ENCODE peak calls at places on chromosomes 1 and 21, in six cellular contexts. One of them, this sample, is unnamed.

GRCh38 chr1:178538192-178538916 is 25.4 kb downstream of the TEX35 start:
- DNase-seq in kidney: no peak
- DNase-seq in tibial nerve: no peak
- DNase-seq in astrocyte: peak
- DNase-seq in SJSA1: peak
- DNase-seq in upper lobe of right lung: no peak
- DNase-seq in this sample: no peak

GRCh38 chr1:17119744-17120482 is 662 bp upstream of the PADI2 start:
- DNase-seq in astrocyte: no peak
- DNase-seq in SJSA1: no peak
- DNase-seq in kidney: no peak
- DNase-seq in tibial nerve: no peak
- DNase-seq in upper lobe of right lung: peak
- DNase-seq in this sample: no peak

GRCh38 chr1:36890776-36891175 is 143.5 kb downstream of the GRIK3 start:
- DNase-seq in tibial nerve: peak
- DNase-seq in SJSA1: no peak
- DNase-seq in astrocyte: no peak
- DNase-seq in kidney: no peak
- DNase-seq in upper lobe of right lung: no peak
- DNase-seq in this sample: no peak

GRCh38 chr1:19644761-19645543 is 841 bp downstream of the NBL1 start:
- DNase-seq in SJSA1: no peak
- DNase-seq in astrocyte: no peak
- DNase-seq in tibial nerve: no peak
- DNase-seq in kidney: peak
- DNase-seq in upper lobe of right lung: no peak
- DNase-seq in this sample: no peak

GRCh38 chr1:2415801-2416208 is 3.4 kb upstream of the PEX10 start:
- DNase-seq in kidney: no peak
- DNase-seq in astrocyte: no peak
- DNase-seq in tibial nerve: no peak
- DNase-seq in SJSA1: no peak
- DNase-seq in upper lobe of right lung: no peak
- DNase-seq in this sample: no peak

GRCh38 chr21:44972301-44972814 is 32.5 kb downstream of the SLX9 start:
- DNase-seq in SJSA1: no peak
- DNase-seq in astrocyte: no peak
- DNase-seq in upper lobe of right lung: no peak
- DNase-seq in kidney: peak
- DNase-seq in tibial nerve: no peak
- DNase-seq in this sample: no peak

GRCh38 chr1:154179951-154180687 is 11.8 kb downstream of the TPM3 start:
- DNase-seq in kidney: no peak
- DNase-seq in astrocyte: no peak
- DNase-seq in upper lobe of right lung: no peak
- DNase-seq in SJSA1: no peak
- DNase-seq in tibial nerve: no peak
- DNase-seq in this sample: no peak

GRCh38 chr21:14766241-14766640 is 220.1 kb upstream of the SAMSN1 start:
- DNase-seq in astrocyte: no peak
- DNase-seq in kidney: peak
- DNase-seq in upper lobe of right lung: no peak
- DNase-seq in SJSA1: no peak
- DNase-seq in tibial nerve: no peak
- DNase-seq in this sample: no peak

GRCh38 chr1:64877598-64877997 is 88.8 kb downstream of the JAK1 start:
- DNase-seq in astrocyte: no peak
- DNase-seq in SJSA1: no peak
- DNase-seq in upper lobe of right lung: no peak
- DNase-seq in kidney: no peak
- DNase-seq in tibial nerve: no peak
- DNase-seq in this sample: no peak

GRCh38 chr1:15737324-15738319 is 1.6 kb downstream of the SLC25A34 start:
- DNase-seq in kidney: no peak
- DNase-seq in upper lobe of right lung: no peak
- DNase-seq in astrocyte: no peak
- DNase-seq in SJSA1: no peak
- DNase-seq in tibial nerve: no peak
- DNase-seq in this sample: no peak
- H3K27ac ChIP-seq in kidney: no peak
- H3K27ac ChIP-seq in upper lobe of right lung: no peak
- H3K27ac ChIP-seq in astrocyte: no peak
- H3K27ac ChIP-seq in SJSA1: no peak
- H3K27ac ChIP-seq in tibial nerve: peak
- H3K27ac ChIP-seq in this sample: no peak

DNA sequence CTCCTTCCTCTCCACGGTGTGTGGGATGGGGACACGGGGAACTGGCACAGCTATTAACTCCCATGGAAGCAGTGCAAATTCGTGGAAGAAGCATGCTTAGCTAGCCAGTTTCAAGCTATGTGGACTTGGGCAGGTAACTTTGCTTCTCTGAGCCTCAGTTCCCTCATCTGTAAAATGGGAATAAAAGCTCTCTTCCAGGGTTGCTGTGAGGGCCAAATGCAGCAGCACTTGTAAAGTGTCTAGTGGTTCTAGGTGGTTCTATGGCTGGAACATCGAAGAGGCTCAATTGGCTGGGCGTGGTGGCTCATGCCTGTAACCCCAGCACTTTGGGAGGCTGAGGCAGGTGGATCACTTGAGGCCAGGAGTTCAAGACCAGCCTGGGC is 43.3 kb downstream of the DHRS3 start:
- DNase-seq in astrocyte: no peak
- DNase-seq in SJSA1: no peak
- DNase-seq in upper lobe of right lung: no peak
- DNase-seq in tibial nerve: no peak
- DNase-seq in kidney: no peak
- DNase-seq in this sample: no peak
- H3K27ac ChIP-seq in astrocyte: no peak
- H3K27ac ChIP-seq in SJSA1: no peak
- H3K27ac ChIP-seq in upper lobe of right lung: no peak
- H3K27ac ChIP-seq in tibial nerve: peak
- H3K27ac ChIP-seq in kidney: no peak
- H3K27ac ChIP-seq in this sample: no peak

GRCh38 chr21:35343046-35343816 is 294.1 kb upstream of the RUNX1 start:
- DNase-seq in astrocyte: peak
- DNase-seq in kidney: no peak
- DNase-seq in SJSA1: no peak
- DNase-seq in upper lobe of right lung: no peak
- DNase-seq in tibial nerve: no peak
- DNase-seq in this sample: no peak
- H3K27ac ChIP-seq in astrocyte: no peak
- H3K27ac ChIP-seq in kidney: no peak
- H3K27ac ChIP-seq in SJSA1: no peak
- H3K27ac ChIP-seq in upper lobe of right lung: no peak
- H3K27ac ChIP-seq in tibial nerve: no peak
- H3K27ac ChIP-seq in this sample: no peak

GRCh38 chr1:80869299-80869698 is 931.4 kb upstream of the ADGRL2 start:
- DNase-seq in kidney: no peak
- DNase-seq in astrocyte: no peak
- DNase-seq in SJSA1: no peak
- DNase-seq in tibial nerve: no peak
- DNase-seq in upper lobe of right lung: no peak
- DNase-seq in this sample: no peak
- H3K27ac ChIP-seq in kidney: no peak
- H3K27ac ChIP-seq in astrocyte: no peak
- H3K27ac ChIP-seq in SJSA1: no peak
- H3K27ac ChIP-seq in tibial nerve: no peak
- H3K27ac ChIP-seq in upper lobe of right lung: no peak
- H3K27ac ChIP-seq in this sample: no peak

DNA sequence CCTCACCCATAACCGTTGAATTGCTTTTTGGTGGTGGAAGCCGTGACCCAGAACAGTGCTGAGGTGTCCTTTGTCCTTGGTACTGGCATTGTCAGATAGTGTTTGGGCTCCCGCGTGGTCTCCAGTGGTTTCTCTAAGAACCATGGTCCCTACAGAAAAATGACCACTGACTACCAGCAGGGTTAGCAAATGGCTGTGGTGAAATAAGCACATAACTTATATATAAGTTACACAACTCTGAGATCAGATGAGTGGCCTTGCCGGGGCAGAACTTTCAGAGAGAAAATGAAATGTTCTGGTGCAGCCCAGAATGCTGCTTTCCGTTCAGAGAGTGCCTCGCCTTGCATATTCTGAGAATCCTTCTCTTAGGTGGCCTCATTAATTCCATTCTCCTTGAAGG is 5.0 kb downstream of the SLC37A1 start:
- DNase-seq in tibial nerve: no peak
- DNase-seq in upper lobe of right lung: no peak
- DNase-seq in kidney: no peak
- DNase-seq in astrocyte: no peak
- DNase-seq in SJSA1: no peak
- DNase-seq in this sample: no peak
- H3K27ac ChIP-seq in tibial nerve: no peak
- H3K27ac ChIP-seq in upper lobe of right lung: no peak
- H3K27ac ChIP-seq in kidney: no peak
- H3K27ac ChIP-seq in astrocyte: no peak
- H3K27ac ChIP-seq in SJSA1: no peak
- H3K27ac ChIP-seq in this sample: no peak

DNA sequence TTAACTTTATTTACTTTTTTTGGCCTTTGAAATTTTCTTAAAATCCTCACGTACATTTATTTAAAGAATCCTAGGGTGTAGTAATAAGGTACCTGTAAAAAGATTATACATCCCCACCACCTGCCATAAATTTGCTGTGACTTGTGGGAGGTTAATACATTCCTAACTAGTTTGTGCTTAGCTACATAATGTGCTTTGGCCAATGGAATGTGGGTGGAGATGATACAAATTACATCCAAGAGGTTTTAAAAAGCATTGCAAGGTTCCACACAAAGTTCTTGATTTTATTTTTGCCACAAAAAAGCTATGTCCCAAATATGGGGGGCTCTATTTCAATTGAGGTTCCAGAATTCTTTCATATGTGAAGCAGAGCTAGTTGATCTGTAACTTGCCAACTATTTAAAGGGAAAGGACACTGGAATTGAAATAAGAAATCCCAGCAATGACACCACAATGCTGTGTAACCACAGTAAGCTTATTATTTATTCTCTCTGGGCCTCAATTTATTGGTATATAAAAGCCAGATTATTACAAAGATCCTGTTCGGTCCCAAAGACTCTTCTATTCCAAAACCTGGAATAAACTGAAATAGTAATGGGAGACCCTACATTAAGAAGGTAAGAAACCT is 15.7 kb downstream of the ASPM start:
- DNase-seq in kidney: no peak
- DNase-seq in SJSA1: peak
- DNase-seq in upper lobe of right lung: no peak
- DNase-seq in astrocyte: peak
- DNase-seq in tibial nerve: no peak
- DNase-seq in this sample: no peak
- H3K27ac ChIP-seq in kidney: no peak
- H3K27ac ChIP-seq in SJSA1: peak
- H3K27ac ChIP-seq in upper lobe of right lung: no peak
- H3K27ac ChIP-seq in astrocyte: peak
- H3K27ac ChIP-seq in tibial nerve: no peak
- H3K27ac ChIP-seq in this sample: no peak

GRCh38 chr21:35398366-35398982 is 349.4 kb upstream of the RUNX1 start:
- DNase-seq in kidney: no peak
- DNase-seq in tibial nerve: no peak
- DNase-seq in upper lobe of right lung: no peak
- DNase-seq in SJSA1: peak
- DNase-seq in astrocyte: no peak
- DNase-seq in this sample: no peak

GRCh38 chr21:35399002-35399401 is 349.9 kb upstream of the RUNX1 start:
- DNase-seq in upper lobe of right lung: no peak
- DNase-seq in astrocyte: no peak
- DNase-seq in SJSA1: peak
- DNase-seq in tibial nerve: no peak
- DNase-seq in kidney: no peak
- DNase-seq in this sample: no peak

GRCh38 chr21:35399706-35400105 is 350.6 kb upstream of the RUNX1 start:
- DNase-seq in upper lobe of right lung: no peak
- DNase-seq in SJSA1: no peak
- DNase-seq in tibial nerve: no peak
- DNase-seq in kidney: no peak
- DNase-seq in astrocyte: no peak
- DNase-seq in this sample: no peak

GRCh38 chr21:35401476-35401875 is 352.4 kb upstream of the RUNX1 start:
- DNase-seq in SJSA1: no peak
- DNase-seq in kidney: no peak
- DNase-seq in astrocyte: peak
- DNase-seq in upper lobe of right lung: no peak
- DNase-seq in tibial nerve: no peak
- DNase-seq in this sample: no peak

DNA sequence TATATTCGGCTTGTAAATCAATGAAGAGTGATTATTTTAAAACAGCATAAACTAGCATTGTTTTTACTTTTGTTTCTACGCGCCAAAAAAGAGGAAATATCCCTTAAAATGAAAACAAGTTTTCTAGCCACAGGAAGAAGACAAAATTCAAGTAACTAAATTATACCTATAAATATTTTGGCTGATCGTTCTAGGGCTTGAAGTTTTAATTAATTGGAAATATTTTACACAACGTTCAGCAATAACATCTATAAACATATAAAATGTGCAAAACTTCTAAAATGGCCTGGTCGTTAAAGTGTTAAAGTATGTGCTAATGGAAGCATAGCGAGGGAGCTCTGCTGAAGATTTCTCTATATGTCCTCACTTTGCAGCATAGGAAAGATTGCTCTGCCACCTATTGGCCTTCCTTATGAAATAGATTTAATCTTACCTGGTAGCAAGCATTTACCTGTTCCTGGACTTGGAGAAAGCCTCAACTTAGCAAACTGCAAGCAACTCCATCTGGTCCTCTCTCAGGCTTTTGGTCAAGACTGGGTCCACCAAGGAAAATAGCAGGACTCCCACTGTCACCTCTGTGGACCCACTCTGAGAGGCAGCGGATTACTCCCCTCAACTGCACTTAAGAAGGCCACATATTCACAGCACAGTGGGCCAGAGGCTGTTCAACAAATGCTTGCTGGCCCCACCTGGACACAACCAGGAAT is 351.3 kb upstream of the RUNX1 start:
- DNase-seq in SJSA1: peak
- DNase-seq in upper lobe of right lung: no peak
- DNase-seq in astrocyte: peak
- DNase-seq in kidney: no peak
- DNase-seq in tibial nerve: peak
- DNase-seq in this sample: no peak
- H3K27ac ChIP-seq in SJSA1: no peak
- H3K27ac ChIP-seq in upper lobe of right lung: no peak
- H3K27ac ChIP-seq in astrocyte: peak
- H3K27ac ChIP-seq in kidney: no peak
- H3K27ac ChIP-seq in tibial nerve: no peak
- H3K27ac ChIP-seq in this sample: no peak

This sample was measured in substantia nigra.